ENCODE peak calls at places on chromosomes 5 and 9, in five cellular contexts. N is RWPE1, P is epithelial cell of esophagus, T is cardiac muscle cell, U is GM20000. M is an unnamed sample.

GRCh38 chr5:19928556-19929421 is 59.2 kb downstream of the CDH18 start:
- DNase-seq in N (peak; percentile 86), P (peak; percentile 93), T (no peak), U (no peak), M (no peak)

GRCh38 chr5:135236951-135237791 is 161.9 kb downstream of the MACROH2A1 start:
- DNase-seq in N (no peak), P (peak; percentile 51), T (no peak), U (no peak), M (no peak)

GRCh38 chr9:129482521-129483466 is 138.1 kb downstream of the C9orf50 start:
- DNase-seq in N (peak; percentile 93), P (peak; percentile 85), T (peak; percentile 91), U (no peak), M (peak; percentile 78)

GRCh38 chr5:15737036-15737821 is 237.2 kb downstream of the FBXL7 start:
- DNase-seq in N (no peak), P (no peak), T (peak; percentile 49), U (no peak), M (no peak)

GRCh38 chr5:7779663-7780030 is 71.3 kb downstream of the CFAP90 start:
- DNase-seq in N (no peak), P (no peak), T (no peak), U (no peak), M (no peak)

GRCh38 chr5:177090813-177091212 is 4.1 kb downstream of the FGFR4 start:
- DNase-seq in N (no peak), P (no peak), T (no peak), U (no peak), M (no peak)

GRCh38 chr5:134554319-134555222 is 29.1 kb downstream of the JADE2 start:
- DNase-seq in N (peak; percentile 47), P (no peak), T (no peak), U (peak; percentile 66), M (peak; percentile 55)

GRCh38 chr5:1321576-1321975 is 23.3 kb downstream of the CLPTM1L start:
- DNase-seq in N (no peak), P (no peak), T (no peak), U (no peak), M (no peak)

GRCh38 chr5:148981353-148981752 is 81.5 kb downstream of the SH3TC2 start:
- DNase-seq in N (no peak), P (no peak), T (no peak), U (no peak), M (no peak)

GRCh38 chr9:121670447-121670846 is 19.0 kb downstream of the DAB2IP start:
- DNase-seq in N (no peak), P (no peak), T (no peak), U (no peak), M (no peak)

GRCh38 chr9:105065119-105066088 is 137.4 kb upstream of the ABCA1 start:
- DNase-seq in N (no peak), P (no peak), T (no peak), U (no peak), M (no peak)

GRCh38 chr5:122561209-122561608 is 213.7 kb upstream of the SNX2 start:
- DNase-seq in N (no peak), P (no peak), T (no peak), U (no peak), M (no peak)

GRCh38 chr5:100900796-100901731 is 2.0 kb downstream of the ST8SIA4 start:
- DNase-seq in N (peak; percentile 47), P (peak; percentile 71), T (peak; percentile 48), U (peak; percentile 70), M (no peak)

GRCh38 chr5:35316611-35317307 is 86.5 kb upstream of the PRLR start:
- DNase-seq in N (peak; percentile 71), P (peak; percentile 69), T (no peak), U (peak; percentile 8), M (no peak)

GRCh38 chr9:36543916-36544315 is 28.8 kb upstream of the MELK start:
- DNase-seq in N (peak; percentile 36), P (peak; percentile 66), T (no peak), U (no peak), M (no peak)

GRCh38 chr5:88660947-88661869 is 221.8 kb downstream of the MEF2C start:
- DNase-seq in N (peak; percentile 90), P (peak; percentile 52), T (peak; percentile 94), U (peak; percentile 86), M (peak; percentile 97)

GRCh38 chr9:87515086-87515485 is 17.4 kb downstream of the DAPK1 start:
- DNase-seq in N (no peak), P (no peak), T (no peak), U (no peak), M (no peak)

GRCh38 chr9:74577956-74578355 is 80.8 kb downstream of the RORB start:
- DNase-seq in N (no peak), P (peak; percentile 17), T (no peak), U (no peak), M (no peak)

GRCh38 chr5:108380531-108381021 is 1.3 kb downstream of the FBXL17 start:
- DNase-seq in N (peak; percentile 60), P (peak; percentile 27), T (peak; percentile 81), U (peak; percentile 81), M (peak; percentile 54)

GRCh38 chr9:27470291-27470805 is 53.7 kb upstream of the IFNK start:
- DNase-seq in N (no peak), P (no peak), T (no peak), U (no peak), M (no peak)

GRCh38 chr9:99431103-99431502 is 209.0 kb downstream of the SEC61B start:
- DNase-seq in N (no peak), P (peak; percentile 52), T (no peak), U (no peak), M (no peak)

GRCh38 chr5:15794117-15794985 is 294.4 kb downstream of the FBXL7 start:
- DNase-seq in N (no peak), P (peak; percentile 13), T (no peak), U (no peak), M (no peak)

GRCh38 chr5:151903243-151903653 is 21.4 kb downstream of the GLRA1 start:
- DNase-seq in N (no peak), P (peak; percentile 18), T (no peak), U (peak; percentile 54), M (no peak)

GRCh38 chr9:82706781-82707180 is 356.2 kb downstream of the RASEF start:
- DNase-seq in N (no peak), P (no peak), T (no peak), U (no peak), M (no peak)

GRCh38 chr5:55427157-55427556 is 107.6 kb downstream of the PLPP1 start:
- DNase-seq in N (no peak), P (no peak), T (no peak), U (no peak), M (no peak)

GRCh38 chr5:179262126-179262920 is 82.9 kb downstream of the ADAMTS2 start:
- DNase-seq in N (no peak), P (no peak), T (no peak), U (no peak), M (no peak)

GRCh38 chr9:116087246-116087645 is 66.3 kb upstream of the PAPPA start:
- DNase-seq in N (no peak), P (peak; percentile 83), T (peak; percentile 8), U (no peak), M (no peak)

GRCh38 chr9:107487521-107488399 is 1.8 kb downstream of the KLF4 start:
- DNase-seq in N (no peak), P (peak; percentile 70), T (peak; percentile 76), U (peak; percentile 52), M (peak; percentile 52)

GRCh38 chr5:126139773-126140172 is 283.4 kb upstream of the GRAMD2B start:
- DNase-seq in N (no peak), P (peak; percentile 41), T (no peak), U (no peak), M (no peak)

GRCh38 chr5:81233080-81233634 is at the start of gene CKMT2:
- DNase-seq in N (no peak), P (peak; percentile 49), T (peak; percentile 87), U (no peak), M (no peak)

GRCh38 chr9:89738137-89738932 is 133.5 kb downstream of the GADD45G start:
- DNase-seq in N (no peak), P (no peak), T (no peak), U (no peak), M (no peak)
- TF ChIP-seq CTCF in N (no peak), P (no peak), T (no peak), U (no peak), M (no peak)

GRCh38 chr5:142324377-142324870 is 397 bp downstream of the SPRY4 start:
- DNase-seq in N (peak; percentile 53), P (no peak), T (no peak), U (peak; percentile 54), M (peak; percentile 64)
- TF ChIP-seq CTCF in N (no peak), P (no peak), T (peak; percentile 38), U (no peak), M (peak; percentile 37)

GRCh38 chr9:77435272-77435671 is 212.8 kb downstream of the GNA14 start:
- DNase-seq in N (no peak), P (no peak), T (no peak), U (no peak), M (no peak)

GRCh38 chr9:77432053-77432452 is 216.1 kb downstream of the GNA14 start:
- DNase-seq in N (no peak), P (no peak), T (no peak), U (no peak), M (no peak)

GRCh38 chr9:77435688-77436087 is 212.4 kb downstream of the GNA14 start:
- DNase-seq in N (no peak), P (peak; percentile 18), T (no peak), U (no peak), M (no peak)

GRCh38 chr9:77429928-77430327 is 218.2 kb downstream of the GNA14 start:
- DNase-seq in N (no peak), P (no peak), T (no peak), U (no peak), M (no peak)

DNA sequence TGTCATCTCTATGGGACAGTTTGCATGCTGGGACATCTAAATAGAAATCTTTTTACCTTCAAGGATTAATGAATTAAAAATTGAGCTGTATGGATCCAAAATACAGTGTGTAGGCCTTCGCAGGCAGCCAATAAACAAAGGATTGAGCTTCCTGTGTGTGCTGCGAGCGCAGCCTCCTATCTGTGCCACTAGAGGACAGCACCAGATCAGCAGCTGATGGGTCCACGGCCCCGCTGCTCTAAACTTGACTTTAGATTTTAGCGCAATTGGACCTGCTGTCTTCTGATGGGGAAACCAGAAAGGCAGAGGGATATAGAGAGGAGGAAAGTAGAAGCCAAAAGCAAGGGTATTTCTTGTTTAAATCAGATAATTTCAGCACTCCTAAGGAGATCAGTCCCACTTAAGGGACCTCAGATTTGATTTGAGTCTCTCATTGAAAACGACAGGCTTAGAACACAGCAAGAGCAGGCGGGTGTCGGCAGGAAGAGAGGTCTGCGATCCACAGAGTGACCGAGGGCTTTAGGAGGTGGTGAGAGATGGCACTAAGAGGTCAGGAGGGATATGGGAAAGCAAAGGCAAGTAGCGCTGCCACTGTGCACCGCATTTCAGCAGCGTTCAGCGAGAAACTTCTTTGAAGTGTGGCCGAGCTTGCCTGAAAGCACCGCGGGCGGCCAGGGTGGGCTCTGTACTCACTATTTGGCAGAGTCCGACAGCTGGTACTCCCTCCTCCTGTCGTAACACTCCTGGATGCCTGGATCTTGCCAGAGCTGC is 214.3 kb downstream of the GNA14 start:
- DNase-seq in N (peak; percentile 80), P (peak; percentile 73), T (peak; percentile 75), U (peak; percentile 77), M (peak; percentile 43)
- TF ChIP-seq CTCF in N (peak; percentile 98), P (peak; percentile 100), T (peak; percentile 100), U (peak; percentile 94), M (no peak)

GRCh38 chr9:78954286-78954685 is 617.5 kb upstream of the TLE4 start:
- DNase-seq in N (no peak), P (no peak), T (no peak), U (no peak), M (no peak)

GRCh38 chr9:78963911-78964310 is 607.9 kb upstream of the TLE4 start:
- DNase-seq in N (no peak), P (no peak), T (no peak), U (no peak), M (no peak)

GRCh38 chr9:78962186-78962585 is 609.6 kb upstream of the TLE4 start:
- DNase-seq in N (no peak), P (no peak), T (no peak), U (no peak), M (no peak)

GRCh38 chr9:78958887-78959286 is 612.9 kb upstream of the TLE4 start:
- DNase-seq in N (no peak), P (peak; percentile 11), T (no peak), U (no peak), M (no peak)
- TF ChIP-seq CTCF in N (no peak), P (peak; percentile 36), T (no peak), U (no peak), M (no peak)

M was measured in Calu3.